ENCODE peak calls at places on chromosomes 13 and 19, in five cellular contexts. One of them, this sample, is unnamed.

GRCh38 chr13:22665531-22665930 is 515.2 kb upstream of the SGCG start:
- ATAC-seq in upper lobe of left lung: no peak
- ATAC-seq in activated CD8-positive, alpha-beta T cell treated with anti-CD3 and anti-CD28 coated beads, Interleukin-2, amount 10 ng/mL, durations not matched to agents 7 days and 5 days: no peak
- ATAC-seq in body of pancreas: no peak
- ATAC-seq in Right ventricle myocardium superior: no peak
- ATAC-seq in this sample: no peak

GRCh38 chr13:37811441-37811840 is 58.1 kb downstream of the TRPC4 start:
- ATAC-seq in upper lobe of left lung: no peak
- ATAC-seq in activated CD8-positive, alpha-beta T cell treated with anti-CD3 and anti-CD28 coated beads, Interleukin-2, amount 10 ng/mL, durations not matched to agents 7 days and 5 days: no peak
- ATAC-seq in body of pancreas: no peak
- ATAC-seq in Right ventricle myocardium superior: no peak
- ATAC-seq in this sample: no peak

GRCh38 chr19:33339016-33339749 is 34.3 kb upstream of the CEBPG start:
- ATAC-seq in upper lobe of left lung: no peak
- ATAC-seq in activated CD8-positive, alpha-beta T cell treated with anti-CD3 and anti-CD28 coated beads, Interleukin-2, amount 10 ng/mL, durations not matched to agents 7 days and 5 days: no peak
- ATAC-seq in body of pancreas: no peak
- ATAC-seq in Right ventricle myocardium superior: no peak
- ATAC-seq in this sample: no peak

GRCh38 chr19:13215572-13216380 is 65.6 kb downstream of the IER2 start:
- ATAC-seq in upper lobe of left lung: no peak
- ATAC-seq in activated CD8-positive, alpha-beta T cell treated with anti-CD3 and anti-CD28 coated beads, Interleukin-2, amount 10 ng/mL, durations not matched to agents 7 days and 5 days: peak; percentile 43
- ATAC-seq in body of pancreas: no peak
- ATAC-seq in Right ventricle myocardium superior: no peak
- ATAC-seq in this sample: no peak

GRCh38 chr13:19665427-19665859 is 32.0 kb downstream of the MPHOSPH8 start:
- ATAC-seq in upper lobe of left lung: no peak
- ATAC-seq in activated CD8-positive, alpha-beta T cell treated with anti-CD3 and anti-CD28 coated beads, Interleukin-2, amount 10 ng/mL, durations not matched to agents 7 days and 5 days: no peak
- ATAC-seq in body of pancreas: no peak
- ATAC-seq in Right ventricle myocardium superior: peak; percentile 84
- ATAC-seq in this sample: no peak

GRCh38 chr19:32061304-32061703 is 284.1 kb upstream of the ZNF507 start:
- ATAC-seq in upper lobe of left lung: no peak
- ATAC-seq in activated CD8-positive, alpha-beta T cell treated with anti-CD3 and anti-CD28 coated beads, Interleukin-2, amount 10 ng/mL, durations not matched to agents 7 days and 5 days: no peak
- ATAC-seq in body of pancreas: no peak
- ATAC-seq in Right ventricle myocardium superior: peak; percentile 38
- ATAC-seq in this sample: no peak

GRCh38 chr13:30145709-30146367 is 161.5 kb downstream of the KATNAL1 start:
- ATAC-seq in upper lobe of left lung: no peak
- ATAC-seq in activated CD8-positive, alpha-beta T cell treated with anti-CD3 and anti-CD28 coated beads, Interleukin-2, amount 10 ng/mL, durations not matched to agents 7 days and 5 days: no peak
- ATAC-seq in body of pancreas: no peak
- ATAC-seq in Right ventricle myocardium superior: no peak
- ATAC-seq in this sample: no peak

GRCh38 chr13:50594276-50594970 is 249.1 kb downstream of the DLEU7 start:
- ATAC-seq in upper lobe of left lung: no peak
- ATAC-seq in activated CD8-positive, alpha-beta T cell treated with anti-CD3 and anti-CD28 coated beads, Interleukin-2, amount 10 ng/mL, durations not matched to agents 7 days and 5 days: peak; percentile 75
- ATAC-seq in body of pancreas: no peak
- ATAC-seq in Right ventricle myocardium superior: no peak
- ATAC-seq in this sample: no peak

GRCh38 chr19:10717356-10718204 is at the start of gene DNM2:
- ATAC-seq in upper lobe of left lung: peak; percentile 97
- ATAC-seq in activated CD8-positive, alpha-beta T cell treated with anti-CD3 and anti-CD28 coated beads, Interleukin-2, amount 10 ng/mL, durations not matched to agents 7 days and 5 days: peak; percentile 95
- ATAC-seq in body of pancreas: peak; percentile 90
- ATAC-seq in Right ventricle myocardium superior: peak; percentile 93
- ATAC-seq in this sample: peak; percentile 95

GRCh38 chr19:3068071-3068470 is 5.8 kb upstream of the TLE5 start:
- ATAC-seq in upper lobe of left lung: no peak
- ATAC-seq in activated CD8-positive, alpha-beta T cell treated with anti-CD3 and anti-CD28 coated beads, Interleukin-2, amount 10 ng/mL, durations not matched to agents 7 days and 5 days: no peak
- ATAC-seq in body of pancreas: peak; percentile 81
- ATAC-seq in Right ventricle myocardium superior: no peak
- ATAC-seq in this sample: no peak

GRCh38 chr13:94138831-94139230 is 340.7 kb downstream of the DCT start:
- ATAC-seq in upper lobe of left lung: no peak
- ATAC-seq in activated CD8-positive, alpha-beta T cell treated with anti-CD3 and anti-CD28 coated beads, Interleukin-2, amount 10 ng/mL, durations not matched to agents 7 days and 5 days: no peak
- ATAC-seq in body of pancreas: no peak
- ATAC-seq in Right ventricle myocardium superior: no peak
- ATAC-seq in this sample: no peak

GRCh38 chr19:5914946-5915781 is 1.1 kb downstream of the CAPS start:
- ATAC-seq in upper lobe of left lung: peak; percentile 69
- ATAC-seq in activated CD8-positive, alpha-beta T cell treated with anti-CD3 and anti-CD28 coated beads, Interleukin-2, amount 10 ng/mL, durations not matched to agents 7 days and 5 days: no peak
- ATAC-seq in body of pancreas: peak; percentile 22
- ATAC-seq in Right ventricle myocardium superior: peak; percentile 38
- ATAC-seq in this sample: no peak